ENCODE peak calls at places on chromosomes 16 and 17, in four cellular contexts. M is fibroblast of lung, N is HCT116, Y is H9. Q is an unnamed sample.

GRCh38 chr16:17304124-17304813 is 166.5 kb downstream of the XYLT1 start:
- DNase-seq in Y (no peak), M (peak), N (peak), Q (no peak)

GRCh38 chr17:56809820-56810179 is 23.9 kb downstream of the C17orf67 start:
- DNase-seq in N (no peak), M (no peak), Y (no peak), Q (no peak)

GRCh38 chr16:89115216-89115949 is 21.7 kb downstream of the ACSF3 start:
- DNase-seq in M (no peak), Y (no peak), N (no peak), Q (peak)

GRCh38 chr16:50506543-50506937 is 41.7 kb upstream of the NKD1 start:
- DNase-seq in N (no peak), Y (no peak), M (no peak), Q (no peak)

GRCh38 chr16:25213709-25214416 is 2.9 kb upstream of the AQP8 start:
- DNase-seq in Y (no peak), N (no peak), M (no peak), Q (no peak)

GRCh38 chr16:13038591-13038990 is 137.2 kb downstream of the SHISA9 start:
- DNase-seq in Y (no peak), N (no peak), M (no peak), Q (no peak)

GRCh38 chr17:66306413-66306812 is 4.0 kb downstream of the PRKCA start:
- DNase-seq in N (no peak), Y (no peak), M (peak), Q (no peak)

GRCh38 chr16:28279006-28279405 is 13.3 kb upstream of the SBK1 start:
- DNase-seq in M (no peak), N (no peak), Y (no peak), Q (no peak)

GRCh38 chr16:72921620-72922019 is 126.3 kb downstream of the ZFHX3 start:
- DNase-seq in N (no peak), Y (no peak), M (peak), Q (no peak)

GRCh38 chr17:80793851-80794267 is 197.8 kb upstream of the CHMP6 start:
- DNase-seq in M (peak), N (no peak), Y (no peak), Q (no peak)

GRCh38 chr17:28509784-28510183 is 3.6 kb downstream of the FOXN1 start:
- DNase-seq in Y (no peak), N (no peak), M (no peak), Q (no peak)

GRCh38 chr17:80474933-80475915 is 1.2 kb downstream of the NPTX1 start:
- DNase-seq in N (no peak), M (no peak), Y (no peak), Q (peak)

GRCh38 chr16:88070989-88071625 is 119.9 kb downstream of the BANP start:
- DNase-seq in N (no peak), Y (no peak), M (no peak), Q (no peak)

GRCh38 chr16:70391881-70392481 is 45.3 kb downstream of the DDX19A start:
- DNase-seq in M (peak), Y (no peak), N (no peak), Q (no peak)

GRCh38 chr17:80035687-80035936 is at the start of gene TBC1D16:
- DNase-seq in Y (no peak), N (no peak), M (no peak), Q (no peak)

GRCh38 chr17:77810536-77810935 is 148.0 kb upstream of the TNRC6C start:
- DNase-seq in M (peak), N (no peak), Y (peak), Q (no peak)

GRCh38 chr16:64586756-64587155 is 535.1 kb downstream of the CDH11 start:
- DNase-seq in N (no peak), M (peak), Y (no peak), Q (no peak)

GRCh38 chr17:76558210-76559095 is 18.6 kb downstream of the PRCD start:
- DNase-seq in Y (no peak), N (no peak), M (peak), Q (no peak)

GRCh38 chr16:74582984-74583383 is 23.9 kb downstream of the GLG1 start:
- DNase-seq in M (no peak), Y (no peak), N (no peak), Q (no peak)

GRCh38 chr17:51144266-51145022 is 8.9 kb upstream of the NME1 start:
- DNase-seq in M (no peak), N (no peak), Y (no peak), Q (no peak)

GRCh38 chr17:48814504-48814903 is 2.5 kb downstream of the TTLL6 start:
- DNase-seq in M (peak), N (peak), Y (peak), Q (peak)

GRCh38 chr16:9607512-9608230 is 516.2 kb downstream of the HAPSTR1 start:
- DNase-seq in Y (no peak), M (no peak), N (no peak), Q (no peak)

GRCh38 chr16:49009204-49009603 is 272.4 kb downstream of the CBLN1 start:
- DNase-seq in Y (no peak), M (no peak), N (no peak), Q (no peak)

GRCh38 chr17:33154869-33155455 is 138.1 kb downstream of the ASIC2 start:
- DNase-seq in M (no peak), N (no peak), Y (peak), Q (no peak)

GRCh38 chr16:9033125-9033830 is 58.2 kb upstream of the HAPSTR1 start:
- DNase-seq in Y (peak), M (peak), N (peak), Q (no peak)

GRCh38 chr17:70906808-70907207 is 737.5 kb downstream of the KCNJ2 start:
- DNase-seq in N (no peak), Y (peak), M (peak), Q (no peak)

GRCh38 chr17:70901870-70902269 is 732.5 kb downstream of the KCNJ2 start:
- DNase-seq in Y (no peak), N (no peak), M (no peak), Q (no peak)

DNA sequence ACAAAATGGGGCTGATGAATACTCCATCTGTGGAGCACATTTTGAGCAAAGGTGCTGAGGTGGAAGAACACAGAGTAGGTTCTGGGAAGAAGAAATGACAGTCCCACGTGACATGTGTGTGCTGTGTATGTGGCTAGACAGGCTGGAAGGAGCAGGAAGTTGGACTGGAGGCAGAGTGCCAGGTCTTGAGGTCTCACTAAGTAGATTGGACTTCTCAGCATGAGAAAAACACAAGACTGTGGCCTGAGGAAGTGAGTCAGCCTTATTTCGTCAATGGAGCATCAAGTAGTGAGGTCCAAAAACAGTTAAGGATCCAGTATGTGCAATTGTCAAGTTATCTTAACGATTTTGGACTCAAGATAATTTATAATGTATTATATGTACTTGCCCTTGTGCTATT is 736.5 kb downstream of the KCNJ2 start:
- DNase-seq in M (peak), N (peak), Y (no peak), Q (no peak)
- TF ChIP-seq CTCF in M (no peak), N (no peak), Y (no peak), Q (no peak)

DNA sequence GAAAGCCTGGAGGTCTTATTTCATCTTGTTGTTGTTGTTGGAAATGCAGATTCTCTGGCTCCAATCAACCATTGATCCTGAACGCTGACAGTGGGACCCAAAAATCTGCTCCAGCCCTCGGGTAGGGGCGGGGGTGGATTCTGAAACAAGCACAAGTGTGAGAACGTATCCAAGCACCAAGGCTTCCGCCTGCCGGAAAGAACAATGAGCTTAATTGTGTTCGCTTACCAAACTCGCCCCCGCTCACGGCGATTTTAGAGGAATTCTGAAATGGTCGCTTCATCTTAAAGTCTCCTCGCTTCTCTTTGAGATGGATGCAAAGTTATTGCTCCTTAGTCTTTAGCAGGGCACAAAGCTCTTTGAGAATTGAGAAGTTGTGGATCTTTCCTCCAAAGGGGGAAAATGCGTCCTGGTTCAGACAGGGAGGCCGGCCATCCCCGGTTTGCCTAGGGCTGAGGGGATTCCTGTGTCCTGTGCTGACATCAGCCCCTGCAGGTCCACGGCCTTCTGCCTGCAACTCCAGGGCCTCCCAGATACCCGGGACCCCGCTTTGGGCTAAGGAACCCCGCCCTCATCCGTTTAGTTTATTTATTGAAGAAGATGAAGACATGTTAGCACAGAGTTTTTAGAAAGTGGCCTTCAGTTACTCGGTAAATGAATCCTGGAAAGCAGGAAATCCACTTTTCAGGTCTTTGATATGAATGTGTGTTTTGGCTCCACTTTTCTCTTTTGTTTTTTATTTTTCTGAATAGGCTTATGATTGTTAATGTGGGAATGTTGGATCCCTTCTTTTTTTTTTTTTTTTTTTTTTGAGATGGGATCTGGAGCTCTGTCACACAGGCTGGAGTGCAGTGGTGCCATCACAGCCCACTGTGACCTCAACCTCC is 65.5 kb downstream of the CRISPLD2 start:
- DNase-seq in Y (peak), M (no peak), N (no peak), Q (no peak)
- TF ChIP-seq CTCF in Y (no peak), M (no peak), N (no peak), Q (no peak)

DNA sequence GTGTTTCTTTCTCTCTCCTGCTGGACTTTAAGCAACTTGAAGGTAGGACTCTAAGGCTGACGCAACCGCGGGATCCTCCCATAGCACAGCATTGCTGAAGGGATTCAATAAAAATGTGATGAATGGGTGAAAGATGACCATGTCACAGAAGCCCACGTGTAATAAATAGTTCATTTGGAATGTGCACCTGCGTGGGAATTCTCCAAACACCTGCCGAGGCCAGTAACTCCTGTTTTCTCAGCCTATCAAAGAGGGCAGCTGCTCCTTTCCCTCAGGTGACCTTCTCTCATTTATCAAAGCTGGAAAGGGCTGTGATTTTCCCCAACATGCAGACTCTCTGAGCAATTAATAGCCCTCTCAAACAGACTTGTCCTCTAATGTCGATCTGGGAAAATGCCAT is 235.7 kb downstream of the STX8 start:
- DNase-seq in Y (no peak), N (no peak), M (no peak), Q (no peak)
- TF ChIP-seq CTCF in Y (no peak), N (no peak), M (no peak), Q (no peak)

GRCh38 chr17:45351831-45352230 is 35.0 kb upstream of the MAP3K14 start:
- DNase-seq in Y (no peak), N (no peak), M (no peak), Q (no peak)
- TF ChIP-seq CTCF in Y (no peak), N (no peak), M (no peak), Q (no peak)

GRCh38 chr16:79997257-79997656 is 396.7 kb upstream of the MAF start:
- DNase-seq in Y (peak), N (no peak), M (peak), Q (no peak)
- TF ChIP-seq CTCF in Y (peak), N (peak), M (no peak), Q (peak)

GRCh38 chr17:6290488-6291196 is 144.3 kb downstream of the AIPL1 start:
- DNase-seq in Y (no peak), M (no peak), N (no peak), Q (no peak)
- TF ChIP-seq CTCF in Y (peak), M (no peak), N (peak), Q (no peak)

Q was measured in GM13977.